ENCODE peak calls at places on chromosome 3, in four cellular contexts. One of them, this sample, is unnamed.

GRCh38 chr3:23547905-23548304 is 257.9 kb upstream of the UBE2E1 start:
- DNase-seq in adrenal gland: no peak
- DNase-seq in fibroblast of lung: peak
- DNase-seq in left lung: no peak
- DNase-seq in this sample: no peak

GRCh38 chr3:128584412-128585020 is 66.1 kb downstream of the RPN1 start:
- DNase-seq in adrenal gland: peak
- DNase-seq in fibroblast of lung: peak
- DNase-seq in left lung: no peak
- DNase-seq in this sample: peak

GRCh38 chr3:129317014-129317771 is 38.5 kb downstream of the HMCES start:
- DNase-seq in adrenal gland: no peak
- DNase-seq in fibroblast of lung: no peak
- DNase-seq in left lung: peak
- DNase-seq in this sample: no peak

GRCh38 chr3:142931222-142931621 is 32.3 kb downstream of the PAQR9 start:
- DNase-seq in adrenal gland: no peak
- DNase-seq in fibroblast of lung: no peak
- DNase-seq in left lung: no peak
- DNase-seq in this sample: no peak

GRCh38 chr3:11168881-11169805 is 14.8 kb downstream of the HRH1 start:
- DNase-seq in adrenal gland: no peak
- DNase-seq in fibroblast of lung: peak
- DNase-seq in left lung: no peak
- DNase-seq in this sample: peak

GRCh38 chr3:46298871-46299607 is 54.9 kb upstream of the CCR2 start:
- DNase-seq in adrenal gland: no peak
- DNase-seq in fibroblast of lung: no peak
- DNase-seq in left lung: no peak
- DNase-seq in this sample: no peak

GRCh38 chr3:68057637-68058320 is 403.4 kb upstream of the SUCLG2 start:
- DNase-seq in adrenal gland: no peak
- DNase-seq in fibroblast of lung: no peak
- DNase-seq in left lung: no peak
- DNase-seq in this sample: no peak

GRCh38 chr3:99396651-99397050 is 241.7 kb upstream of the COL8A1 start:
- DNase-seq in adrenal gland: no peak
- DNase-seq in fibroblast of lung: peak
- DNase-seq in left lung: no peak
- DNase-seq in this sample: peak

GRCh38 chr3:134037168-134037567 is 7.4 kb upstream of the SLCO2A1 start:
- DNase-seq in adrenal gland: no peak
- DNase-seq in fibroblast of lung: no peak
- DNase-seq in left lung: no peak
- DNase-seq in this sample: no peak

GRCh38 chr3:99901200-99901926 is 83.7 kb downstream of the CMSS1 start:
- DNase-seq in adrenal gland: no peak
- DNase-seq in fibroblast of lung: peak
- DNase-seq in left lung: no peak
- DNase-seq in this sample: peak

GRCh38 chr3:189458536-189458935 is 172.7 kb upstream of the TP63 start:
- DNase-seq in adrenal gland: peak
- DNase-seq in fibroblast of lung: peak
- DNase-seq in left lung: no peak
- DNase-seq in this sample: peak

GRCh38 chr3:195154793-195155535 is 116.0 kb downstream of the XXYLT1 start:
- DNase-seq in adrenal gland: peak
- DNase-seq in fibroblast of lung: peak
- DNase-seq in left lung: peak
- DNase-seq in this sample: peak

GRCh38 chr3:135865085-135865484 is 100.4 kb upstream of the PPP2R3A start:
- DNase-seq in adrenal gland: no peak
- DNase-seq in fibroblast of lung: peak
- DNase-seq in left lung: no peak
- DNase-seq in this sample: peak

GRCh38 chr3:108387065-108387464 is 90.7 kb downstream of the HHLA2 start:
- DNase-seq in adrenal gland: no peak
- DNase-seq in fibroblast of lung: no peak
- DNase-seq in left lung: no peak
- DNase-seq in this sample: no peak

GRCh38 chr3:40800343-40800742 is 275.6 kb downstream of the ZNF621 start:
- DNase-seq in adrenal gland: peak
- DNase-seq in fibroblast of lung: peak
- DNase-seq in left lung: no peak
- DNase-seq in this sample: peak

GRCh38 chr3:28667646-28668376 is 319.2 kb upstream of the AZI2 start:
- DNase-seq in adrenal gland: peak
- DNase-seq in fibroblast of lung: peak
- DNase-seq in left lung: no peak
- DNase-seq in this sample: peak

GRCh38 chr3:148839805-148840204 is 12.2 kb downstream of the CPB1 start:
- DNase-seq in adrenal gland: no peak
- DNase-seq in fibroblast of lung: no peak
- DNase-seq in left lung: no peak
- DNase-seq in this sample: no peak

GRCh38 chr3:100802126-100802525 is 92.8 kb downstream of the TFG start:
- DNase-seq in adrenal gland: no peak
- DNase-seq in fibroblast of lung: peak
- DNase-seq in left lung: no peak
- DNase-seq in this sample: no peak

GRCh38 chr3:14587733-14588360 is 47.7 kb upstream of the GRIP2 start:
- DNase-seq in adrenal gland: no peak
- DNase-seq in fibroblast of lung: peak
- DNase-seq in left lung: no peak
- DNase-seq in this sample: peak

GRCh38 chr3:15326037-15326436 is 6.3 kb downstream of the SH3BP5 start:
- DNase-seq in adrenal gland: peak
- DNase-seq in fibroblast of lung: no peak
- DNase-seq in left lung: no peak
- DNase-seq in this sample: no peak

GRCh38 chr3:136186330-136186729 is 9.8 kb downstream of the MSL2 start:
- DNase-seq in adrenal gland: no peak
- DNase-seq in fibroblast of lung: no peak
- DNase-seq in left lung: no peak
- DNase-seq in this sample: no peak

GRCh38 chr3:127392146-127392470 is 104.3 kb upstream of the PRR20G start:
- DNase-seq in adrenal gland: no peak
- DNase-seq in fibroblast of lung: no peak
- DNase-seq in left lung: no peak
- DNase-seq in this sample: no peak

GRCh38 chr3:18988619-18989229 is 159.6 kb upstream of the KCNH8 start:
- DNase-seq in adrenal gland: no peak
- DNase-seq in fibroblast of lung: peak
- DNase-seq in left lung: no peak
- DNase-seq in this sample: peak

GRCh38 chr3:127068111-127068810 is 85.3 kb downstream of the PLXNA1 start:
- DNase-seq in adrenal gland: no peak
- DNase-seq in fibroblast of lung: no peak
- DNase-seq in left lung: peak
- DNase-seq in this sample: no peak

GRCh38 chr3:178304758-178305157 is 231.5 kb upstream of the KCNMB2 start:
- DNase-seq in adrenal gland: no peak
- DNase-seq in fibroblast of lung: peak
- DNase-seq in left lung: no peak
- DNase-seq in this sample: peak

GRCh38 chr3:28252016-28252415 is 10.6 kb downstream of the CMC1 start:
- DNase-seq in adrenal gland: no peak
- DNase-seq in fibroblast of lung: no peak
- DNase-seq in left lung: no peak
- DNase-seq in this sample: no peak

GRCh38 chr3:32510075-32510724 is 7.5 kb upstream of the CMTM6 start:
- DNase-seq in adrenal gland: peak
- DNase-seq in fibroblast of lung: peak
- DNase-seq in left lung: no peak
- DNase-seq in this sample: peak

GRCh38 chr3:171156455-171157005 is 130.0 kb upstream of the SLC2A2 start:
- DNase-seq in adrenal gland: no peak
- DNase-seq in fibroblast of lung: peak
- DNase-seq in left lung: no peak
- DNase-seq in this sample: peak

GRCh38 chr3:58679974-58680656 is 13.5 kb upstream of the FAM3D start:
- DNase-seq in adrenal gland: no peak
- DNase-seq in fibroblast of lung: no peak
- DNase-seq in left lung: no peak
- DNase-seq in this sample: no peak

GRCh38 chr3:182794806-182795369 is 1.6 kb downstream of the ATP11B start:
- DNase-seq in adrenal gland: no peak
- DNase-seq in fibroblast of lung: no peak
- DNase-seq in left lung: no peak
- DNase-seq in this sample: no peak

GRCh38 chr3:49465269-49466034 is 4.6 kb upstream of the DAG1 start:
- DNase-seq in adrenal gland: peak
- DNase-seq in fibroblast of lung: peak
- DNase-seq in left lung: no peak
- DNase-seq in this sample: peak

GRCh38 chr3:124767691-124768090 is 37.4 kb downstream of the UMPS start:
- DNase-seq in adrenal gland: no peak
- DNase-seq in fibroblast of lung: no peak
- DNase-seq in left lung: no peak
- DNase-seq in this sample: no peak

GRCh38 chr3:171055336-171056178 is 29.0 kb upstream of the SLC2A2 start:
- DNase-seq in adrenal gland: no peak
- DNase-seq in fibroblast of lung: peak
- DNase-seq in left lung: no peak
- DNase-seq in this sample: peak

GRCh38 chr3:141312359-141313090 is 55.8 kb upstream of the ZBTB38 start:
- DNase-seq in adrenal gland: no peak
- DNase-seq in fibroblast of lung: no peak
- DNase-seq in left lung: peak
- DNase-seq in this sample: no peak

GRCh38 chr3:61608711-61609110 is 47.3 kb downstream of the PTPRG start:
- DNase-seq in adrenal gland: no peak
- DNase-seq in fibroblast of lung: no peak
- DNase-seq in left lung: no peak
- DNase-seq in this sample: no peak

DNA sequence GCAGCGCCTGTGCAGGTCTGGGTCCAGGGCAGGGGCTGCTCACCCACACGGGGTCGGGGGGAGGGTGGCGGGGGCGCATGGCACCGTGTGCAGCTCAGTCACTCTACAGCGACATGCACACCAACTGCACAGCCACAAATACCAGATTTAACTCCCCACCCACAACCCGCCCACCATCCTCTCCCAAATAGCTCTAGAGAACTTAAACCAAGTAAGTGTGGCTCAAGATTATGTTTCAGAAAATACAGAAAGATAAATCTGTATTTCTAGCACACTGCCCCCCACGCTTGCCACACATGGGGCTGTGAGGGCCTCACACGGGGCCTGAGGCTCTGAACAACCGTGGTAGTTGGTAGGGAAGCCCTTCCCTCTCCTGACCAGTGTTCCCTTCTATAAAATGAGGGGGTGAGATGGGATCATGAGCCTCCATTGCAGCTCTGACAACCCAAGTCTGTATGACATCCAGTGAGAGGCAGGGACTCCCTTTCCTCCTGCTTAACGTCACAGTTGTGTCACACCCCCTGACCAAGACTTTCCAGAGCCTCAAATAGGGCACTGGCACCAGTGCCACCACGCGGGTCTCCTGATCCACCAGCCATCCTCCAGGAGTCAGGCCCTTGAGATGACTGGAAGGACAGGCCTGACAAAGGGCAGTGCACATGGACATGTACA is 23.1 kb downstream of the POC1A start:
- DNase-seq in adrenal gland: no peak
- DNase-seq in fibroblast of lung: no peak
- DNase-seq in left lung: no peak
- DNase-seq in this sample: no peak
- H3K27ac ChIP-seq in adrenal gland: no peak
- H3K27ac ChIP-seq in fibroblast of lung: no peak
- H3K27ac ChIP-seq in left lung: no peak
- H3K27ac ChIP-seq in this sample: no peak

GRCh38 chr3:71376911-71377310 is 206.6 kb downstream of the FOXP1 start:
- DNase-seq in adrenal gland: no peak
- DNase-seq in fibroblast of lung: no peak
- DNase-seq in left lung: no peak
- DNase-seq in this sample: no peak
- H3K27ac ChIP-seq in adrenal gland: no peak
- H3K27ac ChIP-seq in fibroblast of lung: no peak
- H3K27ac ChIP-seq in left lung: no peak
- H3K27ac ChIP-seq in this sample: no peak

GRCh38 chr3:186967686-186968085 is 37.4 kb downstream of the ST6GAL1 start:
- DNase-seq in adrenal gland: no peak
- DNase-seq in fibroblast of lung: peak
- DNase-seq in left lung: no peak
- DNase-seq in this sample: no peak
- H3K27ac ChIP-seq in adrenal gland: peak
- H3K27ac ChIP-seq in fibroblast of lung: no peak
- H3K27ac ChIP-seq in left lung: peak
- H3K27ac ChIP-seq in this sample: peak

DNA sequence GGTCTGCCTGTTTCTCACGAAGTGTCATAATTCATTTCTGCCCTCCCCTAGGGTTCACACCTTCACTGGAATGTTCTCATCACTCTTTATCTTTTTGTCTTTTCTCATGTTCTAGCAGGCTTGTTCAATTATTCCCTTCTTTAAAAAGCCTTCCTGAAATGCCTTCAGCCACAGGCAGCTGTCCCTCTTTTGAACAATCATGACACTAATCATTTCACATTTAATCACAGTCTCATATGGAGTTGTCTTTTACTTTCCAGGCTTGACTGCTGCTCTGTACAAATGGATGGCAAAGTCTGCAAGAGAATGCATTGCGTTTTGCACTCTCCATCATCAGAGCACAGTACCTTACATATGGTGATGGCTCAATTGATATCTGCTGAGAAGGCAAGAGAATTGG is 529.8 kb downstream of the DIPK2A start:
- DNase-seq in adrenal gland: no peak
- DNase-seq in fibroblast of lung: no peak
- DNase-seq in left lung: no peak
- DNase-seq in this sample: no peak
- H3K27ac ChIP-seq in adrenal gland: no peak
- H3K27ac ChIP-seq in fibroblast of lung: no peak
- H3K27ac ChIP-seq in left lung: no peak
- H3K27ac ChIP-seq in this sample: no peak

GRCh38 chr3:13537244-13537921 is 11.5 kb upstream of the FBLN2 start:
- DNase-seq in adrenal gland: no peak
- DNase-seq in fibroblast of lung: no peak
- DNase-seq in left lung: no peak
- DNase-seq in this sample: no peak
- H3K27ac ChIP-seq in adrenal gland: no peak
- H3K27ac ChIP-seq in fibroblast of lung: peak
- H3K27ac ChIP-seq in left lung: no peak
- H3K27ac ChIP-seq in this sample: peak

GRCh38 chr3:66399529-66400232 is 101.1 kb downstream of the LRIG1 start:
- DNase-seq in adrenal gland: no peak
- DNase-seq in fibroblast of lung: no peak
- DNase-seq in left lung: peak
- DNase-seq in this sample: no peak
- H3K27ac ChIP-seq in adrenal gland: no peak
- H3K27ac ChIP-seq in fibroblast of lung: no peak
- H3K27ac ChIP-seq in left lung: no peak
- H3K27ac ChIP-seq in this sample: no peak

This sample was measured in astrocyte.